ENCODE peak calls at places on chromosomes 13 and 19, in four cellular contexts. Y is H1, Z is GM12878, N is HepG2. L is an unnamed sample.

GRCh38 chr19:52028780-52029123 is 573 bp upstream of the ZNF614 start:
- DNase-seq in Y (no peak), Z (no peak), N (no peak), L (no peak)

GRCh38 chr19:53394522-53394973 is 401 bp upstream of the ZNF765 start:
- DNase-seq in Y (no peak), Z (peak), N (peak), L (no peak)

GRCh38 chr13:80921971-80922370 is 581.0 kb upstream of the SPRY2 start:
- DNase-seq in Y (no peak), Z (no peak), N (no peak), L (no peak)

GRCh38 chr13:91056746-91057145 is 290.7 kb upstream of the MIR17HG start:
- DNase-seq in Y (no peak), Z (peak), N (no peak), L (no peak)

GRCh38 chr19:44050740-44051653 is 839 bp upstream of the ZNF223 start:
- DNase-seq in Y (no peak), Z (no peak), N (no peak), L (no peak)

GRCh38 chr19:42169486-42169885 is 37.2 kb upstream of the POU2F2 start:
- DNase-seq in Y (no peak), Z (no peak), N (no peak), L (no peak)

GRCh38 chr13:102948006-102948405 is 102.2 kb downstream of the ERCC5 start:
- DNase-seq in Y (no peak), Z (no peak), N (no peak), L (no peak)

GRCh38 chr19:15200575-15201364 is at the start of gene NOTCH3:
- DNase-seq in Y (no peak), Z (no peak), N (no peak), L (no peak)

GRCh38 chr13:79447141-79447540 is 33.8 kb upstream of the NDFIP2 start:
- DNase-seq in Y (no peak), Z (no peak), N (no peak), L (no peak)

GRCh38 chr19:13978306-13978705 is 26.0 kb downstream of the DCAF15 start:
- DNase-seq in Y (peak), Z (no peak), N (no peak), L (peak)

GRCh38 chr13:31131470-31131961 is 30.2 kb downstream of the HSPH1 start:
- DNase-seq in Y (no peak), Z (no peak), N (no peak), L (no peak)

GRCh38 chr13:98274921-98275487 is 97.9 kb upstream of the RNF113B start:
- DNase-seq in Y (no peak), Z (no peak), N (no peak), L (no peak)

GRCh38 chr19:38506723-38507550 is 73.4 kb downstream of the RYR1 start:
- DNase-seq in Y (peak), Z (peak), N (peak), L (peak)
- TF ChIP-seq SUZ12 in Y (no peak), Z (no peak), N (no peak), L (no peak)

GRCh38 chr19:49488046-49488862 is 846 bp downstream of the RPL13A start:
- DNase-seq in Y (no peak), Z (no peak), N (no peak), L (no peak)
- TF ChIP-seq ZNF274 in Y (no peak), Z (no peak), N (no peak), L (no peak)

GRCh38 chr19:2982556-2982955 is 5.2 kb downstream of the TLE6 start:
- DNase-seq in Y (no peak), Z (no peak), N (no peak), L (no peak)

GRCh38 chr19:2982983-2983350 is 5.6 kb downstream of the TLE6 start:
- DNase-seq in Y (no peak), Z (no peak), N (no peak), L (no peak)

GRCh38 chr19:2981898-2982297 is 4.5 kb downstream of the TLE6 start:
- DNase-seq in Y (no peak), Z (no peak), N (no peak), L (no peak)

GRCh38 chr19:2984196-2984490 is 6.8 kb downstream of the TLE6 start:
- DNase-seq in Y (no peak), Z (no peak), N (no peak), L (no peak)

GRCh38 chr19:2983351-2984195 is 6.2 kb downstream of the TLE6 start:
- DNase-seq in Y (peak), Z (no peak), N (no peak), L (peak)
- TF ChIP-seq SUZ12 in Y (no peak), Z (no peak), N (no peak), L (peak)

DNA sequence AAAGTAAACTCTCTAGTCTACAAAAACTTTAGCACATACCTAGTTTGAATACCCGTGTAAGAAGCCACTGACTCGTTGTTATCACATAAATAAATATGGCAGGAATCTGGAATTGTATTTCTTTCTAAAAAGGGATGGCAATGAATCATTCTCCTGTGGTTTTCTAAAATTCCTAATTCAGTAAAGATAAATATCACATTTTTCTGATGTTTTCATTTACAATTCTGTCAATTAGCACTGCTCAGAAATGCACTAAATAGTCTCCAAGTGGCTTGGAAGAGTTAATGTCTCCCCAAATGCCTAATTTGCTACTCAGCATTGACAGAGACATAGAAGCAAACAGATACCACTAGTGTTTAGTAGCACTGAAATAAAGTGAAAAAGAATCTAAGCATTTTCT is 547.7 kb upstream of the SLITRK1 start:
- DNase-seq in Y (no peak), Z (no peak), N (no peak), L (no peak)
- TF ChIP-seq ZNF274 in Y (no peak), Z (no peak), N (no peak), L (no peak)

L was measured in NT2/D1.